ENCODE peak calls at places on chromosomes 11 and 22, in six cellular contexts. S is AG08395, T is H54, R is cardiac muscle cell, C is upper lobe of right lung, I is GM20000. J is an unnamed sample.
A peak's percentile ranks its signal among the peaks of the same experiment; 100 is the strongest.

GRCh38 chr11:116962108-116962507 is 124.7 kb upstream of the APOA1 start:
- DNase-seq in S (no peak), T (no peak), C (no peak), R (no peak), I (no peak), J (no peak)

GRCh38 chr11:26930518-26931247 is 63.2 kb upstream of the FIBIN start:
- DNase-seq in C (no peak), I (no peak), T (no peak), S (peak; percentile 61), R (peak; percentile 6), J (no peak)

GRCh38 chr11:110295487-110296225 is 758 bp downstream of the RDX start:
- DNase-seq in R (peak; percentile 71), T (no peak), I (peak; percentile 84), S (peak; percentile 65), C (peak; percentile 83), J (peak; percentile 58)

GRCh38 chr11:88318017-88318416 is 19.5 kb downstream of the CTSC start:
- DNase-seq in R (no peak), S (no peak), C (no peak), T (no peak), I (no peak), J (no peak)

GRCh38 chr11:26095340-26095739 is 236.6 kb upstream of the ANO3 start:
- DNase-seq in R (no peak), I (no peak), T (no peak), C (no peak), S (no peak), J (no peak)

GRCh38 chr11:95453616-95454118 is 222.7 kb upstream of the SESN3 start:
- DNase-seq in T (no peak), S (no peak), I (no peak), C (peak; percentile 75), R (no peak), J (no peak)

GRCh38 chr22:27130949-27131745 is 473.8 kb downstream of the MIAT start:
- DNase-seq in C (no peak), R (no peak), I (no peak), S (no peak), T (no peak), J (no peak)

GRCh38 chr11:74669311-74670160 is 61.7 kb downstream of the CHRDL2 start:
- DNase-seq in R (no peak), T (no peak), C (no peak), S (no peak), I (no peak), J (no peak)

GRCh38 chr22:20965104-20965887 is 1.8 kb upstream of the AIFM3 start:
- DNase-seq in R (peak; percentile 33), C (no peak), T (no peak), S (no peak), I (no peak), J (no peak)

GRCh38 chr11:46611526-46612304 is 5.3 kb downstream of the HARBI1 start:
- DNase-seq in C (no peak), T (no peak), I (no peak), S (no peak), R (no peak), J (no peak)

GRCh38 chr22:31148953-31149627 is 8.8 kb upstream of the PLA2G3 start:
- DNase-seq in I (peak; percentile 71), C (peak; percentile 77), R (peak; percentile 89), S (peak; percentile 90), T (peak; percentile 55), J (peak; percentile 84)

GRCh38 chr11:130400793-130401483 is 27.5 kb downstream of the ADAMTS8 start:
- DNase-seq in C (no peak), I (no peak), R (no peak), T (no peak), S (peak; percentile 55), J (no peak)

GRCh38 chr22:27318516-27318915 is 483.0 kb downstream of the MN1 start:
- DNase-seq in I (no peak), S (peak; percentile 69), T (no peak), R (peak; percentile 84), C (no peak), J (no peak)

GRCh38 chr11:73184953-73185671 is 33.0 kb upstream of the P2RY2 start:
- DNase-seq in I (peak; percentile 66), T (peak; percentile 70), C (peak; percentile 85), R (peak; percentile 70), S (peak; percentile 74), J (peak; percentile 69)

GRCh38 chr22:42799462-42800405 is 57.3 kb downstream of the ARFGAP3 start:
- DNase-seq in R (no peak), T (no peak), C (no peak), I (no peak), S (no peak), J (no peak)

GRCh38 chr11:112016765-112017356 is 8.3 kb upstream of the DLAT start:
- DNase-seq in C (no peak), S (peak; percentile 70), I (no peak), R (no peak), T (no peak), J (peak; percentile 17)

GRCh38 chr11:72896431-72896830 is 82.2 kb downstream of the ATG16L2 start:
- DNase-seq in I (no peak), T (no peak), R (no peak), C (no peak), S (no peak), J (no peak)

GRCh38 chr11:117744471-117745280 is 52.3 kb downstream of the DSCAML1 start:
- DNase-seq in C (no peak), T (no peak), S (no peak), I (no peak), R (no peak), J (no peak)

GRCh38 chr11:110565344-110565684 is 135.6 kb downstream of the FDX1 start:
- DNase-seq in I (no peak), R (peak; percentile 79), T (no peak), S (peak; percentile 38), C (no peak), J (no peak)

GRCh38 chr11:101770648-101771047 is 144.2 kb upstream of the CEP126 start:
- DNase-seq in T (no peak), S (no peak), I (no peak), R (no peak), C (no peak), J (no peak)

GRCh38 chr11:46855863-46856262 is 9.8 kb upstream of the CKAP5 start:
- DNase-seq in S (no peak), C (no peak), I (no peak), T (no peak), R (no peak), J (no peak)

GRCh38 chr11:46250071-46251052 is 27.1 kb upstream of the CREB3L1 start:
- DNase-seq in I (no peak), R (no peak), C (no peak), T (no peak), S (no peak), J (no peak)

GRCh38 chr11:85672111-85672875 is 7.4 kb upstream of the CREBZF start:
- DNase-seq in C (no peak), S (no peak), I (no peak), T (no peak), R (no peak), J (no peak)

GRCh38 chr22:41099036-41099435 is 6.6 kb downstream of the EP300 start:
- DNase-seq in R (no peak), I (no peak), C (no peak), S (no peak), T (no peak), J (no peak)

GRCh38 chr11:35009191-35009940 is 92.9 kb downstream of the PDHX start:
- DNase-seq in T (peak; percentile 30), C (no peak), R (no peak), S (peak; percentile 81), I (no peak), J (no peak)

GRCh38 chr11:126716456-126717083 is 284.0 kb downstream of the KIRREL3 start:
- DNase-seq in T (no peak), S (no peak), R (peak; percentile 43), C (no peak), I (peak; percentile 70), J (no peak)

GRCh38 chr22:50012201-50013181 is at the start of gene IL17REL:
- DNase-seq in R (no peak), C (peak; percentile 57), T (no peak), S (peak; percentile 54), I (no peak), J (no peak)

GRCh38 chr11:17558025-17558780 is 11.1 kb downstream of the OTOG start:
- DNase-seq in T (no peak), C (no peak), R (no peak), S (no peak), I (no peak), J (no peak)

J was measured in lung microvascular endothelial cell.